ENCODE peak calls at places on chromosome 1, in ten cellular contexts. Y is HFFc6; B is iPS-NIHi11; H is Daoy; C is IMR-90; U is testis; G is mucosa of descending colon; Q is D721Med; N is left cardiac atrium; X is activated CD4-positive, alpha-beta memory T cell treated with anti-CD3 and anti-CD28 coated beads for 36 hours. M is an unnamed sample.

GRCh38 chr1:9202240-9202870 is 32.2 kb upstream of the H6PD start:
- DNase-seq in Y (no peak), B (no peak), H (peak; percentile 34), C (no peak), U (no peak), G (no peak), Q (no peak), N (no peak), X (no peak), M (no peak)

GRCh38 chr1:2525524-2525895 is 886 bp downstream of the PANK4 start:
- DNase-seq in Y (no peak), B (no peak), H (no peak), C (no peak), U (no peak), G (no peak), Q (no peak), N (no peak), X (no peak), M (no peak)

GRCh38 chr1:187275985-187276580 is 447.3 kb downstream of the PLA2G4A start:
- DNase-seq in Y (no peak), B (no peak), H (no peak), C (no peak), U (no peak), G (no peak), Q (no peak), N (no peak), X (no peak), M (no peak)

GRCh38 chr1:228768345-228768717 is 33.1 kb downstream of the RHOU start:
- DNase-seq in Y (no peak), B (no peak), H (no peak), C (no peak), U (peak; percentile 41), G (no peak), Q (no peak), N (no peak), X (no peak), M (no peak)

GRCh38 chr1:54054438-54054749 is 986 bp downstream of the TCEANC2 start:
- DNase-seq in Y (no peak), B (no peak), H (no peak), C (no peak), U (no peak), G (no peak), Q (no peak), N (no peak), X (no peak), M (no peak)

GRCh38 chr1:42776499-42776898 is 8.3 kb upstream of the TMEM269 start:
- DNase-seq in Y (no peak), B (no peak), H (no peak), C (no peak), U (no peak), G (no peak), Q (no peak), N (no peak), X (no peak), M (no peak)

GRCh38 chr1:61152706-61153105 is 70.3 kb downstream of the NFIA start:
- DNase-seq in Y (no peak), B (no peak), H (no peak), C (no peak), U (no peak), G (no peak), Q (no peak), N (no peak), X (no peak), M (no peak)

GRCh38 chr1:242139437-242139836 is 140.5 kb upstream of the MAP1LC3C start:
- DNase-seq in Y (no peak), B (no peak), H (peak; percentile 15), C (no peak), U (no peak), G (no peak), Q (no peak), N (no peak), X (no peak), M (no peak)

GRCh38 chr1:85464497-85465098 is 361 bp downstream of the DDAH1 start:
- DNase-seq in Y (peak; percentile 75), B (peak; percentile 74), H (peak; percentile 95), C (peak; percentile 73), U (peak; percentile 77), G (peak; percentile 85), Q (peak; percentile 26), N (peak; percentile 75), X (peak; percentile 40), M (peak; percentile 67)

GRCh38 chr1:38337711-38338110 is 291.1 kb upstream of the POU3F1 start:
- DNase-seq in Y (no peak), B (no peak), H (no peak), C (no peak), U (no peak), G (no peak), Q (no peak), N (no peak), X (no peak), M (no peak)

GRCh38 chr1:64864018-64864945 is 102.1 kb downstream of the JAK1 start:
- DNase-seq in Y (no peak), B (no peak), H (no peak), C (no peak), U (peak; percentile 27), G (peak; percentile 87), Q (no peak), N (peak; percentile 82), X (peak; percentile 64), M (no peak)

GRCh38 chr1:183403386-183403957 is 14.7 kb downstream of the NMNAT2 start:
- DNase-seq in Y (no peak), B (peak; percentile 50), H (no peak), C (no peak), U (no peak), G (no peak), Q (no peak), N (no peak), X (no peak), M (no peak)

GRCh38 chr1:154208677-154209390 is 2.7 kb upstream of the CFAP141 start:
- DNase-seq in Y (no peak), B (no peak), H (no peak), C (no peak), U (no peak), G (no peak), Q (no peak), N (no peak), X (peak; percentile 19), M (no peak)

GRCh38 chr1:158153179-158153578 is 27.5 kb upstream of the CD1D start:
- DNase-seq in Y (no peak), B (no peak), H (no peak), C (peak; percentile 13), U (no peak), G (no peak), Q (no peak), N (no peak), X (no peak), M (no peak)

GRCh38 chr1:7248402-7248805 is 463.1 kb downstream of the CAMTA1 start:
- DNase-seq in Y (no peak), B (no peak), H (no peak), C (no peak), U (no peak), G (no peak), Q (no peak), N (no peak), X (no peak), M (no peak)

GRCh38 chr1:229952670-229953520 is 114.1 kb upstream of the GALNT2 start:
- DNase-seq in Y (no peak), B (no peak), H (peak; percentile 40), C (no peak), U (no peak), G (no peak), Q (no peak), N (no peak), X (no peak), M (no peak)

GRCh38 chr1:10699470-10699835 is 97.0 kb downstream of the CASZ1 start:
- DNase-seq in Y (no peak), B (no peak), H (no peak), C (no peak), U (no peak), G (no peak), Q (no peak), N (no peak), X (no peak), M (no peak)

GRCh38 chr1:204285438-204286322 is 71.9 kb upstream of the GOLT1A start:
- DNase-seq in Y (no peak), B (no peak), H (no peak), C (no peak), U (no peak), G (no peak), Q (no peak), N (no peak), X (no peak), M (no peak)

M was measured in WTC11.